ENCODE peak calls at places on chromosomes 7 and 10, in six cellular contexts. H, X, Y, O, S and C are unnamed samples.
A peak's percentile ranks its signal among the peaks of the same experiment; 100 is the strongest.

GRCh38 chr10:44391981-44392380 is 7.1 kb upstream of the CXCL12 start:
- DNase-seq in H (no peak), X (no peak), Y (no peak), O (no peak), S (no peak), C (no peak)

GRCh38 chr7:91503934-91504575 is 239.8 kb downstream of the FZD1 start:
- DNase-seq in H (no peak), X (no peak), Y (no peak), O (no peak), S (no peak), C (no peak)

GRCh38 chr10:111455776-111456426 is 379.1 kb downstream of the ADRA2A start:
- DNase-seq in H (no peak), X (no peak), Y (no peak), O (no peak), S (no peak), C (no peak)

GRCh38 chr7:126689037-126689436 is 563.7 kb downstream of the GRM8 start:
- DNase-seq in H (no peak), X (no peak), Y (no peak), O (no peak), S (no peak), C (no peak)

GRCh38 chr7:157723205-157723604 is 386.4 kb downstream of the DNAJB6 start:
- DNase-seq in H (no peak), X (no peak), Y (no peak), O (no peak), S (no peak), C (no peak)

GRCh38 chr10:129963831-129964501 is at the start of gene EBF3:
- DNase-seq in H (peak; percentile 14), X (peak; percentile 90), Y (peak; percentile 64), O (no peak), S (peak; percentile 9), C (no peak)

GRCh38 chr7:116766881-116767280 is 94.9 kb downstream of the MET start:
- DNase-seq in H (no peak), X (no peak), Y (no peak), O (no peak), S (no peak), C (no peak)

GRCh38 chr10:78502208-78502943 is 468.7 kb downstream of the RPS24 start:
- DNase-seq in H (no peak), X (no peak), Y (no peak), O (no peak), S (peak; percentile 62), C (no peak)

GRCh38 chr10:88152720-88153119 is 289.3 kb downstream of the PTEN start:
- DNase-seq in H (no peak), X (peak; percentile 93), Y (peak; percentile 63), O (peak; percentile 100), S (no peak), C (no peak)

GRCh38 chr7:151537818-151538561 is 18.3 kb upstream of the RHEB start:
- DNase-seq in H (no peak), X (no peak), Y (no peak), O (no peak), S (no peak), C (no peak)

GRCh38 chr7:109879429-109879828 is 1211.5 kb upstream of the LRRN3 start:
- DNase-seq in H (no peak), X (no peak), Y (no peak), O (no peak), S (no peak), C (no peak)

GRCh38 chr7:80999180-80999579 is 80.3 kb upstream of the SEMA3C start:
- DNase-seq in H (no peak), X (no peak), Y (no peak), O (no peak), S (no peak), C (no peak)

GRCh38 chr7:104943502-104944343 is 70.3 kb upstream of the KMT2E start:
- DNase-seq in H (peak; percentile 36), X (no peak), Y (peak; percentile 87), O (no peak), S (no peak), C (peak; percentile 56)

GRCh38 chr7:143295870-143296269 is 7.7 kb downstream of the CASP2 start:
- DNase-seq in H (no peak), X (no peak), Y (no peak), O (no peak), S (peak; percentile 75), C (no peak)

GRCh38 chr7:142581341-142581740 is 167.9 kb upstream of the PRSS1 start:
- DNase-seq in H (no peak), X (no peak), Y (peak; percentile 28), O (no peak), S (peak; percentile 38), C (peak; percentile 85)

GRCh38 chr10:19204239-19204917 is 155.8 kb downstream of the MALRD1 start:
- DNase-seq in H (no peak), X (no peak), Y (no peak), O (no peak), S (peak; percentile 62), C (no peak)

GRCh38 chr10:108757946-108758345 is 1165.4 kb downstream of the XPNPEP1 start:
- DNase-seq in H (no peak), X (no peak), Y (no peak), O (no peak), S (peak; percentile 74), C (no peak)

GRCh38 chr10:59283456-59284082 is 78.8 kb downstream of the FAM13C start:
- DNase-seq in H (no peak), X (no peak), Y (no peak), O (no peak), S (peak; percentile 46), C (no peak)

GRCh38 chr7:134777908-134778580 is 1.4 kb upstream of the CALD1 start:
- DNase-seq in H (no peak), X (no peak), Y (no peak), O (no peak), S (no peak), C (no peak)

GRCh38 chr10:127776816-127777215 is 39.8 kb downstream of the FOXI2 start:
- DNase-seq in H (no peak), X (no peak), Y (no peak), O (no peak), S (no peak), C (no peak)

GRCh38 chr7:44211126-44211675 is 10.4 kb downstream of the YKT6 start:
- DNase-seq in H (no peak), X (no peak), Y (no peak), O (no peak), S (no peak), C (no peak)

GRCh38 chr7:39504963-39505362 is 61.2 kb upstream of the YAE1 start:
- DNase-seq in H (no peak), X (no peak), Y (no peak), O (no peak), S (peak; percentile 76), C (no peak)

GRCh38 chr7:107982918-107983389 is 20.0 kb downstream of the LAMB1 start:
- DNase-seq in H (no peak), X (no peak), Y (no peak), O (peak; percentile 70), S (peak; percentile 52), C (no peak)

GRCh38 chr7:129376778-129377700 is 57.2 kb upstream of the STRIP2 start:
- DNase-seq in H (no peak), X (no peak), Y (no peak), O (no peak), S (peak; percentile 28), C (peak; percentile 73)

GRCh38 chr10:115720121-115720520 is 552.9 kb downstream of the GFRA1 start:
- DNase-seq in H (no peak), X (no peak), Y (no peak), O (no peak), S (no peak), C (no peak)

GRCh38 chr10:94725871-94726270 is 36.6 kb upstream of the CYP2C19 start:
- DNase-seq in H (no peak), X (no peak), Y (no peak), O (no peak), S (peak; percentile 36), C (no peak)

GRCh38 chr7:18495412-18496335 is at the start of gene HDAC9:
- DNase-seq in H (no peak), X (no peak), Y (no peak), O (no peak), S (no peak), C (no peak)

GRCh38 chr10:119896061-119896655 is 3.6 kb downstream of the SEC23IP start:
- DNase-seq in H (no peak), X (no peak), Y (no peak), O (peak; percentile 47), S (peak; percentile 87), C (peak; percentile 69)

GRCh38 chr7:91288208-91288824 is 24.1 kb downstream of the FZD1 start:
- DNase-seq in H (no peak), X (no peak), Y (peak; percentile 36), O (no peak), S (peak; percentile 53), C (peak; percentile 30)

GRCh38 chr7:54189330-54189729 is 352.8 kb upstream of the VSTM2A start:
- DNase-seq in H (no peak), X (no peak), Y (no peak), O (no peak), S (no peak), C (no peak)

GRCh38 chr7:43119371-43120069 is 7.1 kb downstream of the HECW1 start:
- DNase-seq in H (no peak), X (peak; percentile 55), Y (no peak), O (peak; percentile 65), S (no peak), C (no peak)

GRCh38 chr7:95822717-95823116 is 50.4 kb downstream of the DYNC1I1 start:
- DNase-seq in H (no peak), X (no peak), Y (no peak), O (no peak), S (no peak), C (no peak)

GRCh38 chr10:50514995-50515394 is 108.8 kb downstream of the SGMS1 start:
- DNase-seq in H (no peak), X (no peak), Y (no peak), O (no peak), S (peak; percentile 67), C (no peak)

GRCh38 chr10:125035136-125035535 is 93.2 kb downstream of the ZRANB1 start:
- DNase-seq in H (no peak), X (peak; percentile 92), Y (no peak), O (peak; percentile 87), S (peak; percentile 90), C (no peak)

GRCh38 chr10:3687510-3688081 is 97.4 kb downstream of the KLF6 start:
- DNase-seq in H (no peak), X (no peak), Y (no peak), O (no peak), S (no peak), C (no peak)

GRCh38 chr10:110205051-110205675 is 2.2 kb upstream of the MXI1 start:
- DNase-seq in H (no peak), X (no peak), Y (no peak), O (no peak), S (no peak), C (no peak)

GRCh38 chr10:3460420-3461128 is 288.0 kb upstream of the PITRM1 start:
- DNase-seq in H (no peak), X (no peak), Y (no peak), O (no peak), S (no peak), C (no peak)

GRCh38 chr7:108452707-108453106 is 3.5 kb downstream of the NRCAM start:
- DNase-seq in H (no peak), X (no peak), Y (no peak), O (no peak), S (peak; percentile 28), C (peak; percentile 27)

GRCh38 chr7:124552217-124552616 is 213.4 kb downstream of the GPR37 start:
- DNase-seq in H (no peak), X (no peak), Y (no peak), O (no peak), S (peak; percentile 26), C (no peak)